ENCODE peak calls at places on chromosome 6, in eight cellular contexts. E is Right ventricle myocardium superior, R is WERI-Rb-1, S is EL, O is fibroblast of lung, W is neural crest cell, Q is MV-4-11, T is uterus. D is an unnamed sample.
A peak's percentile ranks its signal among the peaks of the same experiment; 100 is the strongest.

GRCh38 chr6:22247916-22248482 is 48.8 kb downstream of the PRL start:
- DNase-seq in W (no peak), E (no peak), T (no peak), S (no peak), Q (no peak), R (no peak), O (peak; percentile 44), D (no peak)

GRCh38 chr6:107409942-107410341 is 49.4 kb downstream of the PDSS2 start:
- DNase-seq in O (no peak), S (no peak), E (no peak), R (no peak), Q (peak; percentile 59), T (no peak), W (no peak), D (no peak)

GRCh38 chr6:1771324-1771723 is 161.6 kb downstream of the FOXC1 start:
- DNase-seq in E (no peak), T (no peak), O (no peak), W (no peak), R (no peak), S (peak; percentile 60), Q (no peak), D (no peak)

GRCh38 chr6:154432533-154433476 is 76.2 kb upstream of the IPCEF1 start:
- DNase-seq in W (no peak), S (peak; percentile 45), Q (peak; percentile 82), O (peak; percentile 21), R (no peak), E (no peak), T (no peak), D (peak; percentile 87)

GRCh38 chr6:30754631-30755030 is 10.3 kb upstream of the IER3 start:
- DNase-seq in T (no peak), W (no peak), O (no peak), Q (no peak), E (no peak), S (peak; percentile 75), R (no peak), D (no peak)

GRCh38 chr6:41683460-41684310 is 45.4 kb downstream of the MDFI start:
- DNase-seq in E (peak; percentile 91), T (peak; percentile 79), W (peak; percentile 86), Q (peak; percentile 46), R (peak; percentile 93), O (peak; percentile 70), S (peak; percentile 68), D (peak; percentile 94)

GRCh38 chr6:131657630-131658111 is 20.6 kb downstream of the ENPP3 start:
- DNase-seq in E (no peak), R (no peak), O (no peak), T (no peak), W (no peak), S (peak; percentile 56), Q (peak; percentile 59), D (no peak)

GRCh38 chr6:18263561-18264337 is 581 bp downstream of the DEK start:
- DNase-seq in E (peak; percentile 76), T (no peak), Q (no peak), W (no peak), O (peak; percentile 61), S (peak; percentile 68), R (no peak), D (peak; percentile 85)

GRCh38 chr6:13814938-13815575 is 700 bp upstream of the MCUR1 start:
- DNase-seq in R (no peak), W (no peak), Q (peak; percentile 48), T (no peak), O (peak; percentile 11), E (no peak), S (no peak), D (no peak)

GRCh38 chr6:161486326-161486725 is 212.5 kb upstream of the AGPAT4 start:
- DNase-seq in Q (no peak), O (peak; percentile 41), S (peak; percentile 44), R (no peak), E (no peak), T (no peak), W (no peak), D (no peak)

GRCh38 chr6:48959401-48960060 is 503.5 kb downstream of the MMUT start:
- DNase-seq in Q (no peak), W (no peak), T (no peak), S (no peak), R (no peak), O (no peak), E (no peak), D (no peak)

GRCh38 chr6:39088331-39088730 is 26.7 kb downstream of the SAYSD1 start:
- DNase-seq in S (peak; percentile 7), Q (peak; percentile 92), R (no peak), O (peak; percentile 83), E (no peak), T (no peak), W (peak; percentile 33), D (peak; percentile 55)

GRCh38 chr6:46781478-46782378 is 11.5 kb upstream of the MEP1A start:
- DNase-seq in R (peak; percentile 83), W (peak; percentile 50), O (peak; percentile 74), E (no peak), Q (peak; percentile 56), S (peak; percentile 50), T (no peak), D (peak; percentile 51)

GRCh38 chr6:96016781-96017180 is 1.0 kb downstream of the FUT9 start:
- DNase-seq in E (no peak), W (no peak), T (no peak), S (no peak), R (no peak), Q (no peak), O (no peak), D (no peak)